ENCODE peak calls at places on chromosome 16, in four cellular contexts. D, F, V and Q are unnamed samples.

GRCh38 chr16:66212426-66212825 is 154.1 kb upstream of the CDH5 start:
- DNase-seq in D (no peak), F (no peak), V (no peak), Q (no peak)

GRCh38 chr16:46658925-46659324 is 30.1 kb downstream of the VPS35 start:
- DNase-seq in D (peak), F (peak), V (no peak), Q (peak)

GRCh38 chr16:23597003-23597756 is 1.1 kb upstream of the NDUFAB1 start:
- DNase-seq in D (no peak), F (no peak), V (peak), Q (no peak)

GRCh38 chr16:70573451-70574121 is 50.0 kb downstream of the SF3B3 start:
- DNase-seq in D (no peak), F (no peak), V (no peak), Q (no peak)

GRCh38 chr16:16029431-16030011 is 80.1 kb downstream of the ABCC1 start:
- DNase-seq in D (no peak), F (no peak), V (no peak), Q (no peak)

GRCh38 chr16:71311553-71312158 is 22.5 kb upstream of the CMTR2 start:
- DNase-seq in D (no peak), F (no peak), V (peak), Q (no peak)

GRCh38 chr16:8173111-8173644 is 417.1 kb downstream of the TMEM114 start:
- DNase-seq in D (peak), F (peak), V (peak), Q (peak)

GRCh38 chr16:66931665-66932064 is 2.5 kb downstream of the CIAO2B start:
- DNase-seq in D (no peak), F (no peak), V (no peak), Q (no peak)

GRCh38 chr16:30185683-30186421 is 2.5 kb downstream of the CORO1A start:
- DNase-seq in D (peak), F (peak), V (no peak), Q (peak)

GRCh38 chr16:34050787-34051320 is 591.4 kb downstream of the TP53TG3F start:
- DNase-seq in D (no peak), F (no peak), V (no peak), Q (no peak)

GRCh38 chr16:89054261-89054661 is 39.4 kb upstream of the ACSF3 start:
- DNase-seq in D (no peak), F (no peak), V (no peak), Q (no peak)

GRCh38 chr16:48347980-48348379 is 37.2 kb downstream of the SIAH1 start:
- DNase-seq in D (no peak), F (no peak), V (no peak), Q (no peak)

GRCh38 chr16:57562669-57563486 is 20.4 kb downstream of the ADGRG5 start:
- DNase-seq in D (no peak), F (no peak), V (peak), Q (no peak)

GRCh38 chr16:23124315-23124714 is 24.9 kb downstream of the USP31 start:
- DNase-seq in D (no peak), F (no peak), V (no peak), Q (no peak)

GRCh38 chr16:58128721-58129096 is 472 bp downstream of the CFAP20 start:
- DNase-seq in D (no peak), F (no peak), V (peak), Q (no peak)

GRCh38 chr16:70687172-70687531 is 1.3 kb upstream of the MTSS2 start:
- DNase-seq in D (no peak), F (no peak), V (no peak), Q (no peak)

GRCh38 chr16:21083729-21084268 is 66.8 kb downstream of the DNAH3 start:
- DNase-seq in D (no peak), F (peak), V (peak), Q (peak)

GRCh38 chr16:583470-583814 is 6.4 kb upstream of the RAB40C start:
- DNase-seq in D (no peak), F (no peak), V (no peak), Q (no peak)

GRCh38 chr16:1426734-1427451 is 4.0 kb upstream of the PERCC1 start:
- DNase-seq in D (no peak), F (no peak), V (no peak), Q (no peak)

GRCh38 chr16:85757341-85757822 is 6.5 kb upstream of the C16orf74 start:
- DNase-seq in D (peak), F (no peak), V (no peak), Q (no peak)

GRCh38 chr16:8032406-8032805 is 557.9 kb downstream of the TMEM114 start:
- DNase-seq in D (no peak), F (no peak), V (no peak), Q (no peak)

GRCh38 chr16:86676216-86676800 is 98.0 kb downstream of the FOXL1 start:
- DNase-seq in D (no peak), F (no peak), V (no peak), Q (no peak)

GRCh38 chr16:57616871-57617270 is 11.6 kb upstream of the ADGRG1 start:
- DNase-seq in D (no peak), F (no peak), V (peak), Q (no peak)

GRCh38 chr16:15973997-15974396 is 24.6 kb downstream of the ABCC1 start:
- DNase-seq in D (no peak), F (no peak), V (no peak), Q (no peak)

GRCh38 chr16:23343643-23344612 is 41.8 kb downstream of the SCNN1B start:
- DNase-seq in D (no peak), F (no peak), V (no peak), Q (no peak)

GRCh38 chr16:78695371-78695770 is 595.9 kb downstream of the WWOX start:
- DNase-seq in D (no peak), F (no peak), V (no peak), Q (no peak)

GRCh38 chr16:14284930-14285541 is 213.9 kb downstream of the MRTFB start:
- DNase-seq in D (no peak), F (peak), V (no peak), Q (no peak)

GRCh38 chr16:83898463-83899271 is at the start of gene MLYCD:
- DNase-seq in D (no peak), F (peak), V (peak), Q (peak)

GRCh38 chr16:361341-361871 is 8.9 kb upstream of the AXIN1 start:
- DNase-seq in D (no peak), F (no peak), V (no peak), Q (no peak)

GRCh38 chr16:17448640-17449638 is 21.8 kb downstream of the XYLT1 start:
- DNase-seq in D (no peak), F (peak), V (no peak), Q (no peak)

GRCh38 chr16:56281256-56281805 is 90.0 kb downstream of the GNAO1 start:
- DNase-seq in D (no peak), F (no peak), V (peak), Q (no peak)
- TF ChIP-seq SPI1 in D (no peak), F (no peak), V (no peak), Q (no peak)

GRCh38 chr16:12017583-12017982 is 41.0 kb downstream of the SNX29 start:
- DNase-seq in D (no peak), F (no peak), V (no peak), Q (no peak)

GRCh38 chr16:12020007-12020406 is 43.5 kb downstream of the SNX29 start:
- DNase-seq in D (no peak), F (no peak), V (no peak), Q (no peak)

GRCh38 chr16:12011565-12011964 is 35.0 kb downstream of the SNX29 start:
- DNase-seq in D (no peak), F (no peak), V (no peak), Q (no peak)

GRCh38 chr16:12021578-12022265 is 45.2 kb downstream of the SNX29 start:
- DNase-seq in D (no peak), F (no peak), V (no peak), Q (no peak)

DNA sequence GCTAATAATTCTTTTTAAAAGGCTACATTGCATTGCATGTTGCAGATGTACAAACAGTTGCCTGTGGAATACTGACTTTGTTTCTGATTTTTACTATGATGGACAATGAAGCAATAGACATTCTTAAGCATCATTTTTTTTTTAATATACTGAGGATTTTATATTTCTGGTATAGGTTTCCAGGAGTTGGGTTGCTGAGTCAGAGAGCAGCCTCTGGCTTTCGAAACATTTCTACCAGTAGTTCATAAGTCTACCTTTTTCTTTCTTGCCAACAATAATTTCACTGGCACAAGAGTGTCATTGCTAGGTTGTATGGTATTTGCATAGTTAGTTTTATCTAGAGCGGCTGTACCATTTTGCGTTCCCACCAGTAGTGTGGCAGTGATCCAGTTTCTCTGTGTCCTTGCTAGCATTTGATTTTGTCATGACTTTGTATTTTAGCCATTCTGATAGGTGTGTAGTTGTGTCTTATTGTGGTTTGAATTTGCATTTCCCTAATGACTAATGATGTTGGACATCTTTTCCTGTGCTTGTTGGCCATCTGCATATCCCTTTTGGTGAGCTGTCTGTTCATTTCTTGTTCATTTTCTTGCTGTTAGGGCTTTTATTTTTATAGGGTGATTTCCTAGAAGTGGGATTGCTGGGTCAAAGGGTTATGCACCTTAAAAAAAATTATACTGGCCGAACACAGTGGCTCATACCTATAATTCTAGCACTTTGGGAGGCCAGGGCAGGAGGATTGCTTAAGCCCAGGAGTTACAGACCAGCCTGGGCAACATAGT is 39.8 kb downstream of the SNX29 start:
- DNase-seq in D (no peak), F (no peak), V (no peak), Q (no peak)
- TF ChIP-seq SPI1 in D (no peak), F (no peak), V (no peak), Q (no peak)

GRCh38 chr16:54289242-54290051 is 2.9 kb upstream of the IRX3 start:
- DNase-seq in D (no peak), F (no peak), V (no peak), Q (no peak)
- TF ChIP-seq SPI1 in D (no peak), F (no peak), V (no peak), Q (no peak)

DNA sequence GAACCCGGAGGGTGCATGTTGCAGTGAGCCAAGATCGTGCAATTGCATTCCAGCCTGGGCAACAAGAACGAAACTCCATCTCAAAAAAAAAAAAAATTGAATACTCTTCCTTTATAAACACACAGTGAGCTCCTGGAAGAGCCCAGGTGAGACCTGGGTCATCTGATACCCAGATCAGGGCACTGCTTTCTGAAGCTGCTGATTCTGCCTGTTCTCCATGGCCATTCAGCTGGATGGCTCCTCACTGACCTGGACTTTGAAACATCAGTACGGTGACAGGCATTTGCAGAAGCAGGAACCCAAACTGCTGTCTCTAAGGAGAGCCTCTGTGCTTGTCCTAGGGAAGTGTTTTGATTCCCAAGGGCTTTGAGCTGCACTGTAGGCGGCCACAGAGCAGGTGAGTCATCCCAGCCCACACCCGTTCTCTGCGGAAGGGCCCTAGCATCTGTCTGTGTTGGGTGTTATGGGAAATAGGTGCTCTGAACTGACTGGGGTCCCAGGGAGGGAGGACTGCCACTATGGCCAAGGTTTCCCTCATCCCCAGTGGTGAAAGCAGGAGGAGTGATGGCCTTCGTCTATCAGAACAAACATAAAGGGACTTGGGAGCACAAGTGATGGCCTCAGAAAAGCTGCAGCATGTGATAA is 60.7 kb upstream of the ADCY9 start:
- DNase-seq in D (peak), F (peak), V (peak), Q (peak)
- TF ChIP-seq SPI1 in D (peak), F (no peak), V (peak), Q (peak)

DNA sequence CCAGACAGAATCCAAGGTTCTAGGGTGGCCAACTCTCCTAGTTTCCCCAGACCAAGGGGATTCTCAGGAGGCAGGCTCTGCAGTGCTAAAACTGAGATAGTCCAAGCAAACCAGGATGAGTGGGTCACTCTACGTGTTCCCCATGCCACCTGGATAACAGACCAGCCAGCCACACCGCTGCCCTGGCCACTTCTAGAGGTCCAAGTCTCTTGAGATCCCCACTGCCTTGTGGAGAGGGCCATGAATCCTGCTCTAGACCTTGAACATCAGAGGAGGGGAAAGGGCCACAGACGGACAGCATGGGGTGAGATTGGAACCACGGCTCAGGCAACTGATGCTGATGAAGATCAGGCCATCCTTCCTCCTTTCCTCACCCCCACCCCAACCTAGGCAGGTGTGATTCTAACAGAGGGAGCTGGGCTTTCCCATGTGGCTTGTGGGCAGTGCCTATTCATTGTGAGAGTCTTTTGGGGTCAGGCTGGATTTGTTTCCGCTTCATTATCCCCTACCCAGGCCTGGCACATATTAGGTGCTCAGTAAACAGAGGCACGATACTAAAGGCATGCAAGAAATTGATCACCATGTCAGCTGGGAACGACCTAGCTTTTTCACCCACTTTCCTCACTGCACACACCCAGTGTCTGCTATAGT is 16.8 kb upstream of the TVP23A start:
- DNase-seq in D (peak), F (no peak), V (no peak), Q (no peak)
- TF ChIP-seq SPI1 in D (no peak), F (no peak), V (no peak), Q (no peak)